ENCODE peak calls at places on chromosomes 3 and 15, in six cellular contexts. W is transverse colon, Y is adipocyte, O is cardiac muscle cell, L is IMR-90, F is SJSA1. S is an unnamed sample. For H3K9me3, the result is how much of the 10 kb centered on the place peaks cover.

GRCh38 chr15:73069109-73069508 is 16.8 kb downstream of the NEO1 start:
- DNase-seq in W (no peak), Y (no peak), O (no peak), L (no peak), F (no peak), S (no peak)

GRCh38 chr3:165820685-165821123 is 16.5 kb downstream of the BCHE start:
- DNase-seq in W (no peak), Y (no peak), O (no peak), L (no peak), F (no peak), S (no peak)

GRCh38 chr3:134312873-134313838 is 61.1 kb downstream of the AMOTL2 start:
- DNase-seq in W (peak), Y (peak), O (peak), L (peak), F (peak), S (peak)

GRCh38 chr3:38722760-38723568 is 73.5 kb upstream of the SCN5A start:
- DNase-seq in W (no peak), Y (peak), O (peak), L (peak), F (no peak), S (no peak)

GRCh38 chr15:72133211-72133610 is 15.0 kb downstream of the SENP8 start:
- DNase-seq in W (no peak), Y (no peak), O (no peak), L (no peak), F (no peak), S (no peak)

GRCh38 chr3:95434436-95434835 is 1371.6 kb downstream of the NSUN3 start:
- DNase-seq in W (no peak), Y (peak), O (no peak), L (no peak), F (no peak), S (no peak)

GRCh38 chr15:60910202-60910601 is 318.9 kb downstream of the RORA start:
- DNase-seq in W (no peak), Y (no peak), O (no peak), L (no peak), F (no peak), S (no peak)

GRCh38 chr15:63301088-63301487 is 23.7 kb downstream of the APH1B start:
- DNase-seq in W (no peak), Y (no peak), O (no peak), L (no peak), F (no peak), S (no peak)

GRCh38 chr3:18795078-18795477 is 353.2 kb upstream of the KCNH8 start:
- DNase-seq in W (no peak), Y (no peak), O (no peak), L (no peak), F (no peak), S (no peak)

GRCh38 chr3:139906441-139906840 is 28.5 kb upstream of the CLSTN2 start:
- DNase-seq in W (no peak), Y (peak), O (peak), L (peak), F (peak), S (peak)

GRCh38 chr3:187770224-187770623 is 25.0 kb upstream of the BCL6 start:
- DNase-seq in W (no peak), Y (no peak), O (no peak), L (no peak), F (no peak), S (no peak)

GRCh38 chr3:104849070-104849469 is 517.6 kb upstream of the ALCAM start:
- DNase-seq in W (no peak), Y (no peak), O (no peak), L (no peak), F (no peak), S (no peak)
- H3K4me3 ChIP-seq in W (no peak), Y (no peak), O (no peak), L (no peak), F (no peak), S (no peak)

GRCh38 chr3:44761347-44762169 is at the start of the genes KIAA1143 and KIF15:
- DNase-seq in W (peak), Y (peak), O (peak), L (peak), F (peak), S (peak)
- H3K9me3 ChIP-seq in W (under half), Y (under half), O (under half), L (under half), F (under half), S (under half)

GRCh38 chr3:127674099-127674792 is 1.5 kb downstream of the ABTB1 start:
- DNase-seq in W (no peak), Y (no peak), O (no peak), L (no peak), F (no peak), S (no peak)
- H3K4me3 ChIP-seq in W (peak), Y (no peak), O (no peak), L (no peak), F (no peak), S (no peak)

GRCh38 chr3:1262246-1262645 is 169.4 kb downstream of the CNTN6 start:
- DNase-seq in W (no peak), Y (no peak), O (no peak), L (no peak), F (no peak), S (no peak)
- H3K9me3 ChIP-seq in W (under half), Y (under half), O (under half), L (under half), F (under half), S (under half)